ENCODE peak calls at places on chromosomes 11 and 22, in eight cellular contexts. J, K, A, I, H, Q, C and P are unnamed samples.

GRCh38 chr11:46521947-46522681 is 71.7 kb downstream of the AMBRA1 start:
- DNase-seq in C (no peak), A (no peak), H (no peak), J (no peak), I (no peak), K (no peak), Q (no peak), P (no peak)

GRCh38 chr11:77669848-77670511 is 32.4 kb upstream of the CLNS1A start:
- DNase-seq in A (no peak), I (no peak), C (no peak), Q (no peak), J (no peak), K (no peak), H (no peak), P (no peak)

GRCh38 chr11:127345819-127346459 is 345.4 kb upstream of the KIRREL3 start:
- DNase-seq in J (peak; percentile 30), I (no peak), K (peak; percentile 18), H (no peak), A (no peak), C (peak; percentile 59), Q (no peak), P (no peak)

GRCh38 chr11:95520765-95521542 is 268.6 kb downstream of the FAM76B start:
- DNase-seq in C (no peak), I (no peak), J (no peak), H (no peak), K (no peak), A (no peak), Q (no peak), P (no peak)

GRCh38 chr11:95505927-95506426 is 275.0 kb upstream of the SESN3 start:
- DNase-seq in J (no peak), Q (no peak), K (no peak), A (no peak), I (no peak), H (no peak), C (no peak), P (no peak)

GRCh38 chr22:49513358-49513851 is 314.3 kb downstream of the BRD1 start:
- DNase-seq in A (no peak), K (no peak), Q (no peak), J (no peak), C (no peak), H (no peak), I (no peak), P (no peak)

GRCh38 chr11:215581-216037 is 8.1 kb downstream of the RIC8A start:
- DNase-seq in J (no peak), I (no peak), C (no peak), Q (peak; percentile 34), K (no peak), H (no peak), A (no peak), P (no peak)

GRCh38 chr11:88535916-88536547 is 198.5 kb upstream of the CTSC start:
- DNase-seq in I (no peak), C (no peak), A (no peak), K (no peak), H (no peak), J (no peak), Q (no peak), P (no peak)

GRCh38 chr11:15663778-15664218 is 549.1 kb downstream of the INSC start:
- DNase-seq in C (no peak), H (no peak), I (no peak), J (no peak), A (no peak), Q (no peak), K (no peak), P (no peak)

GRCh38 chr22:37567991-37568390 is 7.7 kb downstream of the CDC42EP1 start:
- DNase-seq in I (no peak), C (no peak), A (no peak), J (no peak), K (no peak), H (no peak), Q (no peak), P (no peak)

GRCh38 chr11:40384991-40385390 is 1074.5 kb downstream of the LRRC4C start:
- DNase-seq in Q (no peak), H (no peak), J (no peak), C (no peak), I (no peak), A (no peak), K (no peak), P (no peak)

GRCh38 chr11:130999086-130999485 is 82.8 kb upstream of the SNX19 start:
- DNase-seq in J (no peak), K (no peak), C (no peak), A (no peak), Q (no peak), H (no peak), I (no peak), P (no peak)

GRCh38 chr11:130546901-130547694 is 98.7 kb downstream of the ADAMTS15 start:
- DNase-seq in Q (no peak), C (no peak), H (no peak), J (no peak), I (no peak), K (no peak), A (peak; percentile 66), P (no peak)

GRCh38 chr11:45739866-45740265 is 65.1 kb upstream of the SLC35C1 start:
- DNase-seq in A (no peak), C (no peak), J (no peak), H (no peak), I (no peak), Q (no peak), K (no peak), P (no peak)

GRCh38 chr11:9130297-9130696 is 38.9 kb upstream of the SCUBE2 start:
- DNase-seq in I (no peak), A (no peak), H (no peak), Q (no peak), J (no peak), K (no peak), C (no peak), P (no peak)

GRCh38 chr11:62104816-62105610 is 18.8 kb upstream of the INCENP start:
- DNase-seq in K (no peak), A (no peak), C (no peak), J (no peak), Q (no peak), H (no peak), I (no peak), P (no peak)

DNA sequence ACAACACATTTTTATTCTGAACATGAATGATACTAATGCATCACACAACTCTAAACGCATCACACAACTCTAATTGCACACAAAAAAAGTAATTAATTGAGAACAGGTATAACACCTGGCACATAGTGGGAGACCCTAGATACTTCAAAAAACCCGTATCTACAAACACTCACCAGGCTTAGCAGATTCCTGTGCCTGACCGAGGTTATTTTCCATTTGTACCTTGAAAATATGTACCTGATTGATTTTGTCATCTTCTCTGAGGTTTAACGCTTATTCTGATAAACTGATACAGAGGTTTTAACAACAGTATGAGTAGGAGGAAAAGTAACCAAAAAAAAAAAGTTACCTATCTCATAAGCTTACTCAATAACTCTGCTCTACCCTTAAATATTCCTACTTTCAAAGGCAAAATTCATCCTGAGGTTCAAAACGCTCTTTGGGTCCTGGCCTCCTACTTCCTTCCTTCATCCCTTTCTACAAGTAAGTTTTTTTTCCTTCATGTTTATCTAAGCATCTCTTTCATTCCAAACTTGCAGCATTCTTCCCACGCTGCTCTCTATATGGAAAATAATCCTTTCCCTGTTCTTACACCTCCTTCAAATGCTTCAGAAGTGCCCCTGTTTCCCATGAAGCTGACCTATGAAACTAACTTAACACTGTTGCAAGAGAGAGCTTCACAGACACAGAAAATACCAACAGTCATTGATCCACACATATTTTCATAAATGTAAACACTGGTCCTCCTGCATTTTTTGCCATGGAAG is 73.3 kb downstream of the ETS1 start:
- DNase-seq in K (no peak), A (no peak), I (no peak), H (no peak), J (no peak), C (no peak), Q (no peak), P (no peak)
- H3K4me3 ChIP-seq in K (peak overlapping the region; percentile 2), A (no peak overlapping the region), I (peak overlapping the region; percentile 97), H (peak overlapping the region; percentile 4), J (no peak overlapping the region), C (no peak overlapping the region), Q (no peak overlapping the region), P (peak overlapping the region; percentile 18)

GRCh38 chr22:46501701-46502100 is 35.7 kb downstream of the CELSR1 start:
- DNase-seq in J (no peak), A (no peak), H (no peak), I (no peak), Q (no peak), K (no peak), C (no peak), P (no peak)

GRCh38 chr22:46502346-46502745 is 35.1 kb downstream of the CELSR1 start:
- DNase-seq in C (no peak), J (no peak), H (no peak), I (no peak), K (no peak), Q (no peak), A (no peak), P (no peak)

GRCh38 chr22:46502776-46503175 is 34.6 kb downstream of the CELSR1 start:
- DNase-seq in J (no peak), I (no peak), H (no peak), Q (no peak), C (no peak), K (no peak), A (no peak), P (no peak)

GRCh38 chr22:46500201-46500600 is 37.2 kb downstream of the CELSR1 start:
- DNase-seq in I (no peak), K (no peak), Q (no peak), C (peak; percentile 54), H (no peak), A (no peak), J (no peak), P (no peak)

DNA sequence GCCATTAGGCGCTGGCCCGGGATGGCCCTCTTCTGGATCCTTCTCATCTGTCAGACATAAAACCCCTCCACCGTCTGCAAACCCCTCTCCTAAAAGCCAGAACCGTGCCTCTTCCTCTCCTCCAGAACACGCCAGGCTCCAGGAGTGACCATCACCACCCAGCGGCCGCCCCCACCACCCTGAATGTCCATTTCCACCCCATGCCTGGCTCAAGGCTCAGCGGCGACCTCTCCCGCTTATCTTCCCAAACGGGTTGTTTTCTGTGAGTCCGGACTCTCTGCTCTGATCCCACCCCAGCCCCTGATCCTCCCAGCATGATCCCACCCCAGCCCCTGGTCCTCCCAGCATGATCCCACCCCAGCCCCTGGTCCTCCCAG is 37.6 kb downstream of the CELSR1 start:
- DNase-seq in C (no peak), A (no peak), K (no peak), J (no peak), Q (no peak), H (no peak), I (no peak), P (no peak)
- H3K4me1 ChIP-seq in C (peaks cover 12% of the 10 kb centered on the region), A (no peaks in the 10 kb centered on the region), K (no peaks in the 10 kb centered on the region), J (no peaks in the 10 kb centered on the region), Q (no peaks in the 10 kb centered on the region), H (no peaks in the 10 kb centered on the region), I (peaks cover 11% of the 10 kb centered on the region), P (no peaks in the 10 kb centered on the region)

GRCh38 chr22:29625090-29625825 is 21.8 kb downstream of the NF2 start:
- DNase-seq in K (no peak), I (no peak), C (peak; percentile 42), J (peak; percentile 71), Q (peak; percentile 75), H (peak; percentile 62), A (no peak), P (no peak)
- H3K4me3 ChIP-seq in K (no peak overlapping the region), I (no peak overlapping the region), C (no peak overlapping the region), J (no peak overlapping the region), Q (no peak overlapping the region), H (no peak overlapping the region), A (no peak overlapping the region), P (no peak overlapping the region)

DNA sequence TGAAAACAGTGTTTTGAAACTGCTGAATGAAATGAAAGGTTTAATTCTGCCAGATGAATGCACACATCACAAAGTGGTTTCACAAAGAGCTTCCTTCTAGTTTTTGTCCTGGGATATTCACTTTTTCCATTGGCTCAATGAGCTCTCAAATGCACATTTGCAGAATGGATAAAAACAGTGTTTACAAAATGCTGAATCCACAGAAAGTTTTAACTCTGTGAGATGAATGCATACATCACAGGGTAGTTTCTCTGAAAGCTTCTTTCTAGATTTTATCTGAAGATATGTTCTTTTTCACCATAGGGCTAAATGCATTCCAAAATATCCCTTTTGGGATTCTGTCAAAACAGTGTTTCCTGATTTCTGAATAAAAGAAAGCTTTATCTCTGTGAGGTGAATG is 237.6 kb downstream of the OR4A5 start:
- DNase-seq in H (no peak), I (no peak), A (no peak), Q (no peak), K (no peak), J (no peak), C (no peak), P (no peak)
- H3K4me1 ChIP-seq in H (no peaks in the 10 kb centered on the region), I (no peaks in the 10 kb centered on the region), A (no peaks in the 10 kb centered on the region), Q (no peaks in the 10 kb centered on the region), K (no peaks in the 10 kb centered on the region), J (no peaks in the 10 kb centered on the region), C (no peaks in the 10 kb centered on the region), P (no peaks in the 10 kb centered on the region)